ENCODE peak calls at places on chromosomes 1 and 21, in seven cellular contexts. Z, W, S, Y, H, B and D are unnamed samples.

GRCh38 chr1:17892225-17892624 is 137.1 kb downstream of the ACTL8 start:
- DNase-seq in Z (no peak), S (no peak), W (peak), B (no peak), Y (peak), H (no peak), D (no peak)

GRCh38 chr1:208235356-208235982 is 8.7 kb downstream of the PLXNA2 start:
- DNase-seq in B (no peak), W (no peak), Y (no peak), S (no peak), Z (no peak), H (no peak), D (no peak)

GRCh38 chr21:31220567-31220966 is 123.5 kb downstream of the TIAM1 start:
- DNase-seq in W (peak), Y (no peak), S (no peak), B (no peak), H (no peak), Z (no peak), D (peak)

GRCh38 chr1:37923551-37923889 is 23.3 kb downstream of the INPP5B start:
- DNase-seq in Z (no peak), B (no peak), S (no peak), H (no peak), W (no peak), Y (no peak), D (no peak)

GRCh38 chr1:226473325-226473724 is 65.4 kb upstream of the PARP1 start:
- DNase-seq in B (no peak), Y (no peak), H (no peak), W (no peak), Z (no peak), S (no peak), D (no peak)

GRCh38 chr1:117077267-117077666 is 17.1 kb downstream of the TTF2 start:
- DNase-seq in Z (peak), B (no peak), W (peak), H (no peak), S (no peak), Y (no peak), D (peak)

GRCh38 chr1:65002508-65003315 is 36.4 kb upstream of the JAK1 start:
- DNase-seq in S (peak), B (peak), Y (peak), Z (peak), W (peak), H (peak), D (peak)

GRCh38 chr1:200894712-200895447 is at the start of gene INAVA:
- DNase-seq in W (peak), B (peak), Y (no peak), S (no peak), H (peak), Z (no peak), D (no peak)

GRCh38 chr1:20483833-20484525 is 2.0 kb downstream of the CAMK2N1 start:
- DNase-seq in Z (no peak), B (peak), H (peak), S (no peak), Y (peak), W (peak), D (peak)

GRCh38 chr21:42563261-42564045 is 49.8 kb downstream of the SLC37A1 start:
- DNase-seq in S (no peak), H (no peak), Y (peak), Z (no peak), B (no peak), W (no peak), D (no peak)

GRCh38 chr1:150562384-150563339 is 13.5 kb downstream of the ADAMTSL4 start:
- DNase-seq in W (peak), H (peak), Z (peak), S (peak), Y (peak), B (peak), D (no peak)

GRCh38 chr1:230236301-230236700 is 169.3 kb downstream of the GALNT2 start:
- DNase-seq in Y (no peak), Z (no peak), B (no peak), W (no peak), S (no peak), H (no peak), D (no peak)

GRCh38 chr1:213689260-213689659 is 298.5 kb upstream of the PROX1 start:
- DNase-seq in Z (no peak), W (no peak), H (no peak), B (no peak), S (no peak), Y (no peak), D (no peak)

GRCh38 chr1:244835276-244836134 is at the start of gene COX20:
- DNase-seq in H (peak), B (peak), Z (peak), W (peak), S (peak), Y (peak), D (peak)

GRCh38 chr1:31570228-31570627 is 6.1 kb upstream of the TINAGL1 start:
- DNase-seq in Z (no peak), Y (peak), H (no peak), W (no peak), B (peak), S (no peak), D (no peak)

GRCh38 chr1:81695741-81696140 is 105.0 kb upstream of the ADGRL2 start:
- DNase-seq in H (no peak), Y (peak), B (no peak), W (peak), S (no peak), Z (peak), D (peak)

GRCh38 chr1:206575165-206575893 is 36.9 kb downstream of the EIF2D start:
- DNase-seq in B (no peak), W (no peak), H (peak), Y (peak), Z (peak), S (no peak), D (peak)

GRCh38 chr21:41764558-41765392 is 2.1 kb downstream of the RIPK4 start:
- DNase-seq in B (peak), Z (no peak), Y (no peak), S (no peak), H (no peak), W (peak), D (no peak)

GRCh38 chr21:17454315-17455027 is 58.4 kb upstream of the CXADR start:
- DNase-seq in Y (peak), H (peak), B (no peak), Z (peak), W (peak), S (no peak), D (peak)

GRCh38 chr1:169588785-169589485 is 2.7 kb upstream of the F5 start:
- DNase-seq in Z (no peak), S (no peak), B (no peak), W (peak), Y (no peak), H (no peak), D (no peak)

GRCh38 chr1:54884135-54884586 is 2.8 kb downstream of the DHCR24 start:
- DNase-seq in H (no peak), W (no peak), Z (no peak), B (no peak), S (no peak), Y (no peak), D (no peak)
- H3K4me3 ChIP-seq in H (peak), W (peak), Z (peak), B (no peak), S (peak), Y (no peak), D (peak)

DNA sequence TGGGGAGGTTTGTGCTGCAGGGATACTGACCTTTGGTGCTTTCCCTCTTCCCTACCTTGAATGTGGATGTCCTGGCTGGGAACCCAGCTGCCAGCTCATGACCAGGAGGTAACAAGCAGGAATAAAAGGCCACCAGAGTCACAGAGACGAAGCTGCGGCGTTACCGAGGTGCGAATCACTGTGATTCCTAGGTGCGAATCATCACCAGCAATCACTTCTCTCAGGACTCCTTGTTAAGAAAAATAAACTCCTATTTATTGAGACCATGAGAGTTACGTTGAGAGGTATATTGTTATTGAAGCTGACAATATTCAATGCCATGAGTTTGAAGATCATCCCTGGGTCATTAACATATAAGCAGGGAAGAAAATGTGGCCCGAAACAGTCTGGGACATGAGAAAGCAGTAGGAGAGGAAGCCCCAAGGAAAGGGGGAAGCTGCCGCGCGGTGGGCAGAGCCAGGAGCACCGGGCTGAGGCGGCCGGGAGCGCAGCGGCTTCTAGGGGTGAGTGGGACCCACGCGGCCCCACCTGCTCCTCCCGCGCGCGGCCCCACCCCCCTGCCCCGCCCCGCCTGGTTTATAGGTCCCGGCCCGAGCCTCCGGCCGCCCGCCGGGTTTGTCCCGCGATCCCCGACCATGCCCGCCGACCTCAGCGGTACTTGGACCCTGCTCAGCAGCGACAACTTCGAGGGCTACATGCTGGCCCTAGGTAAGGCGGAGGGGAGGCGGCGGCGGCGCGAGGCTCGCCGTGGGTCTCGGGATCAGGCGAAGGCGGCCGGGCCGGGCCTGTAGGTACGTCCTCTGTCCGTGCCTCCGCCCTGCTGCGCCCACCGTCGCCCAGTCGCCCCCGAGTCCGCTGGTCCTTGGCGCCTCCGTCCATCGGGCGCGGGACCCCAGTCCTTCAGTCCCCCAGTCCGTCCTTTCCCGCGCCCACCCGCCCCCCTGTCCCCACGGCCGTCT is at the start of gene RBP7:
- DNase-seq in S (no peak), B (peak), Z (no peak), W (peak), Y (no peak), H (peak), D (no peak)
- H3K4me3 ChIP-seq in S (peak), B (peak), Z (peak), W (peak), Y (no peak), H (peak), D (peak)

GRCh38 chr1:39398278-39399010 is 93.0 kb upstream of the BMP8A start:
- DNase-seq in B (peak), W (peak), Y (peak), S (no peak), Z (peak), H (peak), D (peak)
- H3K4me3 ChIP-seq in B (no peak), W (peak), Y (no peak), S (no peak), Z (no peak), H (no peak), D (no peak)

DNA sequence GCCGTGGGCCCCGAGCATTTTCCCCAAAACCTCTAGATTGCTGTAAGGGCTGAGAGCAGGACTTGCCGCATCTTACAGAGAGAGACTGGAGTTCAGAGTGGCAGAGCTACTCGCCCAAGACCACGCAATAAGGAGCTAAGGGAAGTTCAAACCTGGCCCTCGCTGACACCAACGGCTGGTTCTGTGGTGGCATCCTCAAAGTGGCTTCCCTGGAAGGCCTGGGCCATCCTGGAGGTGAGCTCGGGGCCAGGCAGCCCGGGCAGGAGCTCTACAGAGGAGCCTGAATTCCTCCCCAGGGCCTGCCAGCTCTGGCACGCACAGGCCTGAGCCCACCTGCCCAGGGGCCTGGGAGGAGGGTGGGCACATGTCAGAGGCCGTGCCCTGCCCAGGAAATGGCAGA is 68.7 kb downstream of the MEGF6 start:
- DNase-seq in B (no peak), H (no peak), Z (no peak), W (no peak), S (no peak), Y (no peak), D (no peak)
- H3K4me3 ChIP-seq in B (no peak), H (no peak), Z (no peak), W (peak), S (no peak), Y (no peak), D (no peak)

DNA sequence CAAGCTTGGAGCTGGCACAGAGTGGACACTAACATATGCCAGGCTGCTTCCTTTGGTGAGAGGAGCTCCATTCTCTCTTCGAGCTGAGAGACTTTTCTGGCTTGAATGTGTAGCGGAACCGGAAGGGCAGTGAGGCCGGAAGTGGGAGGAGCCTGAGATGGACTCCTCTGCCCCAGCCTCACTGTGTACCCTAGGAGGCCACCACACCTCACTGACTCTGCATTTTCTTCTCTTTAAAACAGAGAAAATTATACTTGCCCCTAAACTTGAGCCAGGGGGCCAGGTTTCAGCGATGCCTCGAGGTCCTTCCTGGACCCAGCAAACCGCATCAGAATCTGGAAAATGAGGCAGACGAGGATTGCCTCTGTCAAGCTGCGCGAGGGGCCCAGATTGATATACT is 707.9 kb downstream of the PTPRU start:
- DNase-seq in Z (no peak), B (no peak), H (no peak), Y (no peak), S (no peak), W (no peak), D (no peak)
- H3K4me3 ChIP-seq in Z (no peak), B (no peak), H (no peak), Y (no peak), S (no peak), W (no peak), D (no peak)